ENCODE peak calls at places on chromosomes 5 and 9, in four cellular contexts. Z is fibroblast of mammary gland, Q is BJ, T is stomach. X is an unnamed sample.

GRCh38 chr5:386432-387341 is 56.3 kb upstream of the EXOC3 start:
- DNase-seq in Z (peak), Q (no peak), T (no peak), X (no peak)

GRCh38 chr5:6820851-6821479 is 107.7 kb downstream of the TENT4A start:
- DNase-seq in Z (peak), Q (no peak), T (no peak), X (no peak)

GRCh38 chr5:124651663-124652513 is 94.6 kb downstream of the ZNF608 start:
- DNase-seq in Z (no peak), Q (no peak), T (peak), X (peak)

GRCh38 chr5:173592050-173592669 is 24.3 kb downstream of the BOD1 start:
- DNase-seq in Z (peak), Q (no peak), T (no peak), X (no peak)

GRCh38 chr5:57448751-57449150 is 33.9 kb downstream of the ACTBL2 start:
- DNase-seq in Z (no peak), Q (no peak), T (no peak), X (no peak)

GRCh38 chr5:33513786-33514185 is 73.0 kb downstream of the TARS1 start:
- DNase-seq in Z (peak), Q (no peak), T (no peak), X (no peak)

GRCh38 chr5:126182901-126183695 is 240.1 kb upstream of the GRAMD2B start:
- DNase-seq in Z (no peak), Q (no peak), T (no peak), X (no peak)

GRCh38 chr5:65086234-65086886 is 317.6 kb downstream of the CWC27 start:
- DNase-seq in Z (peak), Q (no peak), T (no peak), X (no peak)

GRCh38 chr5:6159864-6160199 is 218.5 kb downstream of the MED10 start:
- DNase-seq in Z (no peak), Q (no peak), T (no peak), X (no peak)

GRCh38 chr9:98326402-98327248 is 71.2 kb upstream of the TBC1D2 start:
- DNase-seq in Z (peak), Q (no peak), T (no peak), X (peak)

GRCh38 chr9:113817171-113817570 is 58.9 kb upstream of the ZNF618 start:
- DNase-seq in Z (no peak), Q (no peak), T (no peak), X (no peak)
- TF ChIP-seq CTCF in Z (no peak), Q (no peak), T (no peak), X (no peak)

DNA sequence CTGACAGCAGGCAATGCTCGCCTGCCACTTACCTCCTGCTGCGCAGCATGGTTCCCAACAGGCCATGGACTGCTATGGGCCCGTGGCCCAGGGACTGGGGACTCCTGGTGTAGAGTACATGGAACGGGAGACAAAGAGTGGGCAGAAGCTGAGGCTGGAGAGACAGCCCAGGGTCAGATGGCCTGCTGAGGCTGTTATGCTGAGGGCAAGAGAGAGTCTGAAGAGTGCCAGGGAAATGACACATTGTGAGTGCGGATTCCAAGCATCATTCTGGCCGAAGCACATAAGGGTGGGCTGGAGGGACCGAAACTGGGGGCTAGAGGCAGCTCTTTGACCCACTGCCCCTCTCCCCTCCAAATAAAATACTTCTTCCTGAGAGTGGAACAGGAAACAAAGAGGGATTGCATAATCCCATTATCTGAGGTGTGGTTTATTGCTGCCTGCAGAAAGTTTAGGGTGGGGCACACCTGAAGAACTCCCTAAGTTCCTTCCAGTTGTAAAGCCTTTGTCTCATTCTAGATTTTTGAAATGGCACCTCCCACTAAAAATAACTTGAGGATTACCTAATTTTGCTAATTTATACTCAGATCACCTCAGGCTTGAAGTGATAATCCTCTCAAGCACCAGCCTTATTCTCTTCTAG is 158.1 kb downstream of the ATP10B start:
- DNase-seq in Z (no peak), Q (no peak), T (no peak), X (no peak)
- H3K4me3 ChIP-seq in Z (no peak), Q (no peak), T (no peak), X (no peak)

GRCh38 chr5:135255461-135256178 is 143.4 kb downstream of the MACROH2A1 start:
- DNase-seq in Z (no peak), Q (no peak), T (no peak), X (no peak)
- TF ChIP-seq CTCF in Z (no peak), Q (no peak), T (no peak), X (no peak)

GRCh38 chr5:14213813-14214585 is 70.9 kb downstream of the TRIO start:
- DNase-seq in Z (no peak), Q (no peak), T (no peak), X (no peak)
- H3K4me3 ChIP-seq in Z (no peak), Q (no peak), T (no peak), X (no peak)